ENCODE peak calls at places on chromosome 16, in eight cellular contexts. One of them, this sample, is unnamed.

GRCh38 chr16:57000271-57001025 is 11.1 kb downstream of the NLRC5 start:
- DNase-seq in right lobe of liver: no peak
- DNase-seq in stimulated activated naive CD4-positive, alpha-beta T cell: no peak
- DNase-seq in HTR-8/SVneo: peak; percentile 61
- DNase-seq in activated T-cell treated with anti-CD3 and anti-CD28 coated beads for 24 hours: peak; percentile 44
- DNase-seq in hepatic stellate cell: peak; percentile 92
- DNase-seq in PC-9: peak; percentile 68
- DNase-seq in T-helper 9 cell: no peak
- DNase-seq in this sample: peak; percentile 45

GRCh38 chr16:66273644-66274334 is 92.7 kb upstream of the CDH5 start:
- DNase-seq in right lobe of liver: no peak
- DNase-seq in stimulated activated naive CD4-positive, alpha-beta T cell: no peak
- DNase-seq in HTR-8/SVneo: no peak
- DNase-seq in activated T-cell treated with anti-CD3 and anti-CD28 coated beads for 24 hours: no peak
- DNase-seq in hepatic stellate cell: peak; percentile 45
- DNase-seq in PC-9: no peak
- DNase-seq in T-helper 9 cell: no peak
- DNase-seq in this sample: no peak

GRCh38 chr16:11781773-11782172 is 15.3 kb downstream of the ZC3H7A start:
- DNase-seq in right lobe of liver: no peak
- DNase-seq in stimulated activated naive CD4-positive, alpha-beta T cell: no peak
- DNase-seq in HTR-8/SVneo: no peak
- DNase-seq in activated T-cell treated with anti-CD3 and anti-CD28 coated beads for 24 hours: no peak
- DNase-seq in hepatic stellate cell: no peak
- DNase-seq in PC-9: no peak
- DNase-seq in T-helper 9 cell: no peak
- DNase-seq in this sample: no peak

GRCh38 chr16:535446-536405 is 8.2 kb downstream of the CAPN15 start:
- DNase-seq in right lobe of liver: no peak
- DNase-seq in stimulated activated naive CD4-positive, alpha-beta T cell: no peak
- DNase-seq in HTR-8/SVneo: peak; percentile 41
- DNase-seq in activated T-cell treated with anti-CD3 and anti-CD28 coated beads for 24 hours: no peak
- DNase-seq in hepatic stellate cell: peak; percentile 91
- DNase-seq in PC-9: peak; percentile 99
- DNase-seq in T-helper 9 cell: no peak
- DNase-seq in this sample: no peak

GRCh38 chr16:79265701-79266100 is 334.8 kb downstream of the MAF start:
- DNase-seq in right lobe of liver: no peak
- DNase-seq in stimulated activated naive CD4-positive, alpha-beta T cell: no peak
- DNase-seq in HTR-8/SVneo: no peak
- DNase-seq in activated T-cell treated with anti-CD3 and anti-CD28 coated beads for 24 hours: no peak
- DNase-seq in hepatic stellate cell: no peak
- DNase-seq in PC-9: no peak
- DNase-seq in T-helper 9 cell: no peak
- DNase-seq in this sample: no peak

GRCh38 chr16:47285001-47285400 is 141.3 kb upstream of the NETO2 start:
- DNase-seq in right lobe of liver: no peak
- DNase-seq in stimulated activated naive CD4-positive, alpha-beta T cell: no peak
- DNase-seq in HTR-8/SVneo: no peak
- DNase-seq in activated T-cell treated with anti-CD3 and anti-CD28 coated beads for 24 hours: no peak
- DNase-seq in hepatic stellate cell: no peak
- DNase-seq in PC-9: no peak
- DNase-seq in T-helper 9 cell: no peak
- DNase-seq in this sample: no peak

GRCh38 chr16:73056383-73056782 is 8.5 kb upstream of the ZFHX3 start:
- DNase-seq in right lobe of liver: no peak
- DNase-seq in stimulated activated naive CD4-positive, alpha-beta T cell: no peak
- DNase-seq in HTR-8/SVneo: no peak
- DNase-seq in activated T-cell treated with anti-CD3 and anti-CD28 coated beads for 24 hours: no peak
- DNase-seq in hepatic stellate cell: no peak
- DNase-seq in PC-9: no peak
- DNase-seq in T-helper 9 cell: no peak
- DNase-seq in this sample: no peak

GRCh38 chr16:23924138-23924537 is 88.4 kb downstream of the PRKCB start:
- DNase-seq in right lobe of liver: no peak
- DNase-seq in stimulated activated naive CD4-positive, alpha-beta T cell: no peak
- DNase-seq in HTR-8/SVneo: no peak
- DNase-seq in activated T-cell treated with anti-CD3 and anti-CD28 coated beads for 24 hours: no peak
- DNase-seq in hepatic stellate cell: no peak
- DNase-seq in PC-9: no peak
- DNase-seq in T-helper 9 cell: no peak
- DNase-seq in this sample: no peak

GRCh38 chr16:17038415-17038814 is 432.3 kb downstream of the XYLT1 start:
- DNase-seq in right lobe of liver: no peak
- DNase-seq in stimulated activated naive CD4-positive, alpha-beta T cell: no peak
- DNase-seq in HTR-8/SVneo: no peak
- DNase-seq in activated T-cell treated with anti-CD3 and anti-CD28 coated beads for 24 hours: no peak
- DNase-seq in hepatic stellate cell: no peak
- DNase-seq in PC-9: no peak
- DNase-seq in T-helper 9 cell: no peak
- DNase-seq in this sample: no peak

GRCh38 chr16:27818231-27818630 is 245.3 kb downstream of the GSG1L start:
- DNase-seq in right lobe of liver: no peak
- DNase-seq in stimulated activated naive CD4-positive, alpha-beta T cell: no peak
- DNase-seq in HTR-8/SVneo: no peak
- DNase-seq in activated T-cell treated with anti-CD3 and anti-CD28 coated beads for 24 hours: no peak
- DNase-seq in hepatic stellate cell: no peak
- DNase-seq in PC-9: no peak
- DNase-seq in T-helper 9 cell: no peak
- DNase-seq in this sample: no peak

GRCh38 chr16:89407282-89407924 is 83.0 kb downstream of the ANKRD11 start:
- DNase-seq in right lobe of liver: no peak
- DNase-seq in stimulated activated naive CD4-positive, alpha-beta T cell: peak; percentile 41
- DNase-seq in HTR-8/SVneo: no peak
- DNase-seq in activated T-cell treated with anti-CD3 and anti-CD28 coated beads for 24 hours: no peak
- DNase-seq in hepatic stellate cell: no peak
- DNase-seq in PC-9: no peak
- DNase-seq in T-helper 9 cell: peak; percentile 18
- DNase-seq in this sample: no peak

GRCh38 chr16:67199011-67199807 is at the start of gene ELMO3:
- DNase-seq in right lobe of liver: no peak
- DNase-seq in stimulated activated naive CD4-positive, alpha-beta T cell: no peak
- DNase-seq in HTR-8/SVneo: no peak
- DNase-seq in activated T-cell treated with anti-CD3 and anti-CD28 coated beads for 24 hours: no peak
- DNase-seq in hepatic stellate cell: no peak
- DNase-seq in PC-9: peak; percentile 79
- DNase-seq in T-helper 9 cell: no peak
- DNase-seq in this sample: no peak

GRCh38 chr16:86579268-86580062 is 1.1 kb downstream of the FOXL1 start:
- DNase-seq in right lobe of liver: no peak
- DNase-seq in stimulated activated naive CD4-positive, alpha-beta T cell: no peak
- DNase-seq in HTR-8/SVneo: no peak
- DNase-seq in activated T-cell treated with anti-CD3 and anti-CD28 coated beads for 24 hours: no peak
- DNase-seq in hepatic stellate cell: no peak
- DNase-seq in PC-9: no peak
- DNase-seq in T-helper 9 cell: no peak
- DNase-seq in this sample: no peak

GRCh38 chr16:85389679-85390470 is 223.2 kb upstream of the GSE1 start:
- DNase-seq in right lobe of liver: peak; percentile 50
- DNase-seq in stimulated activated naive CD4-positive, alpha-beta T cell: no peak
- DNase-seq in HTR-8/SVneo: no peak
- DNase-seq in activated T-cell treated with anti-CD3 and anti-CD28 coated beads for 24 hours: no peak
- DNase-seq in hepatic stellate cell: no peak
- DNase-seq in PC-9: no peak
- DNase-seq in T-helper 9 cell: no peak
- DNase-seq in this sample: no peak

GRCh38 chr16:50326835-50327465 is 41.8 kb downstream of the BRD7 start:
- DNase-seq in right lobe of liver: no peak
- DNase-seq in stimulated activated naive CD4-positive, alpha-beta T cell: peak; percentile 75
- DNase-seq in HTR-8/SVneo: no peak
- DNase-seq in activated T-cell treated with anti-CD3 and anti-CD28 coated beads for 24 hours: peak; percentile 48
- DNase-seq in hepatic stellate cell: no peak
- DNase-seq in PC-9: no peak
- DNase-seq in T-helper 9 cell: peak; percentile 50
- DNase-seq in this sample: no peak

GRCh38 chr16:55249361-55249760 is 74.6 kb upstream of the IRX6 start:
- DNase-seq in right lobe of liver: no peak
- DNase-seq in stimulated activated naive CD4-positive, alpha-beta T cell: no peak
- DNase-seq in HTR-8/SVneo: no peak
- DNase-seq in activated T-cell treated with anti-CD3 and anti-CD28 coated beads for 24 hours: no peak
- DNase-seq in hepatic stellate cell: no peak
- DNase-seq in PC-9: no peak
- DNase-seq in T-helper 9 cell: no peak
- DNase-seq in this sample: no peak

GRCh38 chr16:20073203-20074088 is at the start of gene GPR139:
- DNase-seq in right lobe of liver: no peak
- DNase-seq in stimulated activated naive CD4-positive, alpha-beta T cell: no peak
- DNase-seq in HTR-8/SVneo: no peak
- DNase-seq in activated T-cell treated with anti-CD3 and anti-CD28 coated beads for 24 hours: no peak
- DNase-seq in hepatic stellate cell: no peak
- DNase-seq in PC-9: no peak
- DNase-seq in T-helper 9 cell: no peak
- DNase-seq in this sample: no peak

GRCh38 chr16:70470927-70471341 is 16.5 kb downstream of the FCSK start:
- DNase-seq in right lobe of liver: peak; percentile 80
- DNase-seq in stimulated activated naive CD4-positive, alpha-beta T cell: no peak
- DNase-seq in HTR-8/SVneo: peak; percentile 59
- DNase-seq in activated T-cell treated with anti-CD3 and anti-CD28 coated beads for 24 hours: no peak
- DNase-seq in hepatic stellate cell: peak; percentile 70
- DNase-seq in PC-9: peak; percentile 37
- DNase-seq in T-helper 9 cell: no peak
- DNase-seq in this sample: no peak

GRCh38 chr16:59510008-59510424 is 775.9 kb upstream of the GOT2 start:
- DNase-seq in right lobe of liver: no peak
- DNase-seq in stimulated activated naive CD4-positive, alpha-beta T cell: no peak
- DNase-seq in HTR-8/SVneo: no peak
- DNase-seq in activated T-cell treated with anti-CD3 and anti-CD28 coated beads for 24 hours: no peak
- DNase-seq in hepatic stellate cell: no peak
- DNase-seq in PC-9: no peak
- DNase-seq in T-helper 9 cell: no peak
- DNase-seq in this sample: no peak

GRCh38 chr16:23518435-23518891 is 8.2 kb upstream of the GGA2 start:
- DNase-seq in right lobe of liver: no peak
- DNase-seq in stimulated activated naive CD4-positive, alpha-beta T cell: no peak
- DNase-seq in HTR-8/SVneo: no peak
- DNase-seq in activated T-cell treated with anti-CD3 and anti-CD28 coated beads for 24 hours: no peak
- DNase-seq in hepatic stellate cell: no peak
- DNase-seq in PC-9: no peak
- DNase-seq in T-helper 9 cell: no peak
- DNase-seq in this sample: no peak